ENCODE peak calls at places on chromosomes 5 and 9, in eight cellular contexts. F is activated CD4-positive, alpha-beta T cell treated with anti-CD3 and anti-CD28 coated beads for 4 hours; Z is HTR-8/SVneo; M is lung microvascular endothelial cell; I is GM10248; P is RWPE1; X is fibroblast of gingiva; H is NCI-H1048. G is an unnamed sample.

GRCh38 chr9:85421641-85422040 is 320.1 kb downstream of the AGTPBP1 start:
- DNase-seq in P (no peak), M (no peak), X (no peak), Z (no peak), I (no peak), F (no peak), H (no peak), G (no peak)

GRCh38 chr9:6414291-6414690 is 1.3 kb downstream of the UHRF2 start:
- DNase-seq in P (no peak), H (no peak), I (no peak), Z (no peak), M (peak), X (peak), F (peak), G (peak)

GRCh38 chr9:6873862-6874261 is 116.1 kb downstream of the KDM4C start:
- DNase-seq in I (no peak), M (peak), F (no peak), X (peak), P (no peak), H (no peak), Z (no peak), G (no peak)

GRCh38 chr5:40006260-40006659 is 581.5 kb upstream of the DAB2 start:
- DNase-seq in M (no peak), Z (no peak), I (no peak), F (no peak), H (no peak), P (no peak), X (no peak), G (no peak)

GRCh38 chr5:89090021-89090420 is 207.0 kb upstream of the MEF2C start:
- DNase-seq in I (no peak), M (no peak), F (no peak), H (peak), P (no peak), X (no peak), Z (no peak), G (no peak)

GRCh38 chr9:14106699-14107098 is 207.2 kb downstream of the NFIB start:
- DNase-seq in M (no peak), I (no peak), F (no peak), X (no peak), H (no peak), P (no peak), Z (no peak), G (no peak)

GRCh38 chr9:132947751-132948150 is 3.3 kb upstream of the TSC1 start:
- DNase-seq in P (no peak), X (no peak), H (no peak), F (no peak), I (no peak), Z (no peak), M (no peak), G (no peak)

GRCh38 chr5:105924366-105924765 is 1746.4 kb downstream of the EFNA5 start:
- DNase-seq in M (no peak), F (no peak), Z (no peak), H (no peak), X (peak), P (no peak), I (no peak), G (no peak)

GRCh38 chr9:16460711-16461110 is 409.8 kb downstream of the BNC2 start:
- DNase-seq in P (no peak), H (no peak), M (no peak), F (no peak), I (no peak), X (no peak), Z (no peak), G (no peak)

GRCh38 chr9:126386088-126386487 is 59.5 kb downstream of the MVB12B start:
- DNase-seq in F (no peak), I (no peak), H (no peak), M (peak), X (no peak), Z (peak), P (peak), G (no peak)

G was measured in CD4-positive, alpha-beta memory T cell.